ENCODE peak calls at places on chromosomes 11 and 22, in eight cellular contexts. J, M, R, X, P, L, D and G are unnamed samples.

GRCh38 chr11:30860970-30861369 is 274.8 kb upstream of the MPPED2 start:
- DNase-seq in J (no peak), M (no peak), R (no peak), X (no peak), P (no peak), L (no peak), D (no peak), G (no peak)

GRCh38 chr11:121494355-121495099 is 41.8 kb upstream of the SORL1-AS1 start:
- DNase-seq in J (peak), M (peak), R (peak), X (peak), P (no peak), L (no peak), D (no peak), G (no peak)

GRCh38 chr11:130203766-130204702 is 44.5 kb downstream of the ST14 start:
- DNase-seq in J (no peak), M (no peak), R (no peak), X (no peak), P (no peak), L (no peak), D (no peak), G (no peak)

GRCh38 chr11:41301023-41301422 is 158.4 kb downstream of the LRRC4C start:
- DNase-seq in J (no peak), M (no peak), R (peak), X (no peak), P (no peak), L (no peak), D (no peak), G (no peak)

GRCh38 chr22:25072406-25072805 is 119.9 kb downstream of the KIAA1671 start:
- DNase-seq in J (no peak), M (no peak), R (no peak), X (no peak), P (no peak), L (no peak), D (no peak), G (no peak)

GRCh38 chr11:1179641-1180040 is 21.9 kb downstream of the MUC5AC start:
- DNase-seq in J (no peak), M (no peak), R (no peak), X (no peak), P (no peak), L (no peak), D (no peak), G (no peak)

GRCh38 chr22:44638966-44639739 is 62.9 kb upstream of the PRR5 start:
- DNase-seq in J (no peak), M (no peak), R (no peak), X (no peak), P (no peak), L (peak), D (peak), G (no peak)

GRCh38 chr11:17333799-17334586 is 17.6 kb upstream of the NCR3LG1 start:
- DNase-seq in J (no peak), M (no peak), R (no peak), X (peak), P (no peak), L (no peak), D (no peak), G (no peak)

GRCh38 chr11:134639586-134640330 is 227.7 kb upstream of the B3GAT1 start:
- DNase-seq in J (no peak), M (no peak), R (no peak), X (no peak), P (peak), L (no peak), D (no peak), G (no peak)

GRCh38 chr11:125110506-125110905 is 920 bp downstream of the TMEM218 start:
- DNase-seq in J (no peak), M (no peak), R (no peak), X (no peak), P (no peak), L (peak), D (no peak), G (no peak)